ENCODE peak calls at places on chromosome 11, in eight cellular contexts. One of them, this sample, is unnamed.

GRCh38 chr11:2259466-2259830 is 10.9 kb downstream of the ASCL2 start:
- DNase-seq in AG09309: no peak
- DNase-seq in left ventricle myocardium inferior: no peak
- DNase-seq in osteocyte: peak
- DNase-seq in brain microvascular endothelial cell: no peak
- DNase-seq in lower leg skin: peak
- DNase-seq in type B pancreatic cell: no peak
- DNase-seq in fibroblast of the aortic adventitia: no peak
- DNase-seq in this sample: no peak

GRCh38 chr11:67054851-67055523 is 1.7 kb upstream of the RHOD start:
- DNase-seq in osteocyte: no peak
- DNase-seq in lower leg skin: peak
- DNase-seq in AG09309: peak
- DNase-seq in brain microvascular endothelial cell: peak
- DNase-seq in type B pancreatic cell: peak
- DNase-seq in left ventricle myocardium inferior: peak
- DNase-seq in fibroblast of the aortic adventitia: peak
- DNase-seq in this sample: no peak

GRCh38 chr11:40241524-40242037 is 1217.9 kb downstream of the LRRC4C start:
- DNase-seq in AG09309: no peak
- DNase-seq in left ventricle myocardium inferior: no peak
- DNase-seq in type B pancreatic cell: no peak
- DNase-seq in osteocyte: no peak
- DNase-seq in fibroblast of the aortic adventitia: no peak
- DNase-seq in lower leg skin: no peak
- DNase-seq in brain microvascular endothelial cell: no peak
- DNase-seq in this sample: no peak

GRCh38 chr11:15194671-15195415 is 80.1 kb downstream of the INSC start:
- DNase-seq in lower leg skin: no peak
- DNase-seq in type B pancreatic cell: no peak
- DNase-seq in AG09309: no peak
- DNase-seq in brain microvascular endothelial cell: no peak
- DNase-seq in left ventricle myocardium inferior: no peak
- DNase-seq in osteocyte: no peak
- DNase-seq in fibroblast of the aortic adventitia: peak
- DNase-seq in this sample: no peak

GRCh38 chr11:34427171-34427805 is 11.4 kb upstream of the CAT start:
- DNase-seq in osteocyte: no peak
- DNase-seq in left ventricle myocardium inferior: no peak
- DNase-seq in lower leg skin: no peak
- DNase-seq in fibroblast of the aortic adventitia: peak
- DNase-seq in AG09309: peak
- DNase-seq in brain microvascular endothelial cell: peak
- DNase-seq in type B pancreatic cell: no peak
- DNase-seq in this sample: no peak

GRCh38 chr11:16899708-16900107 is 114.5 kb downstream of the PLEKHA7 start:
- DNase-seq in osteocyte: no peak
- DNase-seq in lower leg skin: no peak
- DNase-seq in fibroblast of the aortic adventitia: no peak
- DNase-seq in type B pancreatic cell: no peak
- DNase-seq in left ventricle myocardium inferior: no peak
- DNase-seq in brain microvascular endothelial cell: no peak
- DNase-seq in AG09309: no peak
- DNase-seq in this sample: no peak

GRCh38 chr11:14980854-14981253 is 8.7 kb upstream of the CALCA start:
- DNase-seq in osteocyte: no peak
- DNase-seq in brain microvascular endothelial cell: peak
- DNase-seq in left ventricle myocardium inferior: no peak
- DNase-seq in lower leg skin: no peak
- DNase-seq in fibroblast of the aortic adventitia: peak
- DNase-seq in AG09309: peak
- DNase-seq in type B pancreatic cell: no peak
- DNase-seq in this sample: no peak

GRCh38 chr11:107957109-107957588 is 28.9 kb downstream of the RAB39A start:
- DNase-seq in type B pancreatic cell: no peak
- DNase-seq in fibroblast of the aortic adventitia: peak
- DNase-seq in left ventricle myocardium inferior: no peak
- DNase-seq in lower leg skin: peak
- DNase-seq in brain microvascular endothelial cell: no peak
- DNase-seq in AG09309: peak
- DNase-seq in osteocyte: no peak
- DNase-seq in this sample: no peak

GRCh38 chr11:72483412-72484186 is 49.3 kb upstream of the CLPB start:
- DNase-seq in AG09309: no peak
- DNase-seq in fibroblast of the aortic adventitia: peak
- DNase-seq in osteocyte: no peak
- DNase-seq in left ventricle myocardium inferior: no peak
- DNase-seq in brain microvascular endothelial cell: peak
- DNase-seq in type B pancreatic cell: no peak
- DNase-seq in lower leg skin: no peak
- DNase-seq in this sample: no peak

GRCh38 chr11:4991066-4991465 is 3.6 kb upstream of the OR51L1 start:
- DNase-seq in left ventricle myocardium inferior: no peak
- DNase-seq in osteocyte: no peak
- DNase-seq in AG09309: no peak
- DNase-seq in brain microvascular endothelial cell: peak
- DNase-seq in lower leg skin: no peak
- DNase-seq in fibroblast of the aortic adventitia: no peak
- DNase-seq in type B pancreatic cell: no peak
- DNase-seq in this sample: no peak

GRCh38 chr11:79087238-79087956 is 353.4 kb downstream of the TENM4 start:
- DNase-seq in osteocyte: no peak
- DNase-seq in type B pancreatic cell: no peak
- DNase-seq in lower leg skin: no peak
- DNase-seq in AG09309: peak
- DNase-seq in fibroblast of the aortic adventitia: peak
- DNase-seq in brain microvascular endothelial cell: peak
- DNase-seq in left ventricle myocardium inferior: no peak
- DNase-seq in this sample: no peak

GRCh38 chr11:64692764-64693331 is 30.1 kb downstream of the NRXN2 start:
- DNase-seq in osteocyte: no peak
- DNase-seq in brain microvascular endothelial cell: no peak
- DNase-seq in lower leg skin: no peak
- DNase-seq in AG09309: no peak
- DNase-seq in fibroblast of the aortic adventitia: no peak
- DNase-seq in type B pancreatic cell: no peak
- DNase-seq in left ventricle myocardium inferior: no peak
- DNase-seq in this sample: no peak
- TF ChIP-seq CTCF in osteocyte: no peak
- TF ChIP-seq CTCF in brain microvascular endothelial cell: no peak
- TF ChIP-seq CTCF in lower leg skin: no peak
- TF ChIP-seq CTCF in AG09309: no peak
- TF ChIP-seq CTCF in fibroblast of the aortic adventitia: no peak
- TF ChIP-seq CTCF in type B pancreatic cell: no peak
- TF ChIP-seq CTCF in left ventricle myocardium inferior: no peak
- TF ChIP-seq CTCF in this sample: no peak

GRCh38 chr11:119479685-119480275 is 56.8 kb upstream of the THY1 start:
- DNase-seq in lower leg skin: peak
- DNase-seq in fibroblast of the aortic adventitia: peak
- DNase-seq in left ventricle myocardium inferior: no peak
- DNase-seq in brain microvascular endothelial cell: peak
- DNase-seq in type B pancreatic cell: peak
- DNase-seq in AG09309: no peak
- DNase-seq in osteocyte: peak
- DNase-seq in this sample: peak
- TF ChIP-seq CTCF in lower leg skin: no peak
- TF ChIP-seq CTCF in fibroblast of the aortic adventitia: peak
- TF ChIP-seq CTCF in left ventricle myocardium inferior: peak
- TF ChIP-seq CTCF in brain microvascular endothelial cell: peak
- TF ChIP-seq CTCF in type B pancreatic cell: peak
- TF ChIP-seq CTCF in AG09309: peak
- TF ChIP-seq CTCF in osteocyte: peak
- TF ChIP-seq CTCF in this sample: peak

GRCh38 chr11:36376888-36377758 is 81.0 kb downstream of the PRR5L start:
- DNase-seq in AG09309: no peak
- DNase-seq in brain microvascular endothelial cell: peak
- DNase-seq in fibroblast of the aortic adventitia: peak
- DNase-seq in osteocyte: peak
- DNase-seq in lower leg skin: peak
- DNase-seq in type B pancreatic cell: peak
- DNase-seq in left ventricle myocardium inferior: peak
- DNase-seq in this sample: peak

GRCh38 chr11:36375348-36376314 is 79.5 kb downstream of the PRR5L start:
- DNase-seq in brain microvascular endothelial cell: no peak
- DNase-seq in AG09309: no peak
- DNase-seq in type B pancreatic cell: no peak
- DNase-seq in fibroblast of the aortic adventitia: no peak
- DNase-seq in osteocyte: no peak
- DNase-seq in left ventricle myocardium inferior: no peak
- DNase-seq in lower leg skin: no peak
- DNase-seq in this sample: no peak

GRCh38 chr11:36376315-36376887 is 80.3 kb downstream of the PRR5L start:
- DNase-seq in osteocyte: no peak
- DNase-seq in AG09309: no peak
- DNase-seq in type B pancreatic cell: no peak
- DNase-seq in lower leg skin: no peak
- DNase-seq in fibroblast of the aortic adventitia: peak
- DNase-seq in left ventricle myocardium inferior: peak
- DNase-seq in brain microvascular endothelial cell: no peak
- DNase-seq in this sample: no peak

GRCh38 chr11:36379653-36380052 is 83.6 kb downstream of the PRR5L start:
- DNase-seq in brain microvascular endothelial cell: no peak
- DNase-seq in lower leg skin: no peak
- DNase-seq in fibroblast of the aortic adventitia: no peak
- DNase-seq in osteocyte: no peak
- DNase-seq in type B pancreatic cell: no peak
- DNase-seq in AG09309: no peak
- DNase-seq in left ventricle myocardium inferior: no peak
- DNase-seq in this sample: no peak

GRCh38 chr11:36377759-36378553 is 81.9 kb downstream of the PRR5L start:
- DNase-seq in type B pancreatic cell: no peak
- DNase-seq in AG09309: no peak
- DNase-seq in lower leg skin: no peak
- DNase-seq in brain microvascular endothelial cell: no peak
- DNase-seq in fibroblast of the aortic adventitia: no peak
- DNase-seq in osteocyte: no peak
- DNase-seq in left ventricle myocardium inferior: no peak
- DNase-seq in this sample: no peak
- TF ChIP-seq CTCF in type B pancreatic cell: no peak
- TF ChIP-seq CTCF in AG09309: no peak
- TF ChIP-seq CTCF in lower leg skin: no peak
- TF ChIP-seq CTCF in brain microvascular endothelial cell: no peak
- TF ChIP-seq CTCF in fibroblast of the aortic adventitia: no peak
- TF ChIP-seq CTCF in osteocyte: no peak
- TF ChIP-seq CTCF in left ventricle myocardium inferior: no peak
- TF ChIP-seq CTCF in this sample: no peak

GRCh38 chr11:103297900-103298299 is 188.7 kb downstream of the DYNC2H1 start:
- DNase-seq in lower leg skin: no peak
- DNase-seq in type B pancreatic cell: no peak
- DNase-seq in fibroblast of the aortic adventitia: no peak
- DNase-seq in left ventricle myocardium inferior: no peak
- DNase-seq in AG09309: no peak
- DNase-seq in brain microvascular endothelial cell: no peak
- DNase-seq in osteocyte: no peak
- DNase-seq in this sample: no peak
- TF ChIP-seq CTCF in lower leg skin: no peak
- TF ChIP-seq CTCF in type B pancreatic cell: no peak
- TF ChIP-seq CTCF in fibroblast of the aortic adventitia: no peak
- TF ChIP-seq CTCF in left ventricle myocardium inferior: no peak
- TF ChIP-seq CTCF in AG09309: no peak
- TF ChIP-seq CTCF in brain microvascular endothelial cell: no peak
- TF ChIP-seq CTCF in osteocyte: no peak
- TF ChIP-seq CTCF in this sample: no peak

GRCh38 chr11:43933226-43933607 is 9.2 kb upstream of the C11orf96 start:
- DNase-seq in left ventricle myocardium inferior: no peak
- DNase-seq in AG09309: no peak
- DNase-seq in fibroblast of the aortic adventitia: no peak
- DNase-seq in osteocyte: no peak
- DNase-seq in type B pancreatic cell: no peak
- DNase-seq in lower leg skin: peak
- DNase-seq in brain microvascular endothelial cell: no peak
- DNase-seq in this sample: no peak

GRCh38 chr11:43930868-43931716 is 11.3 kb upstream of the C11orf96 start:
- DNase-seq in AG09309: no peak
- DNase-seq in brain microvascular endothelial cell: no peak
- DNase-seq in osteocyte: no peak
- DNase-seq in fibroblast of the aortic adventitia: no peak
- DNase-seq in left ventricle myocardium inferior: no peak
- DNase-seq in lower leg skin: peak
- DNase-seq in type B pancreatic cell: no peak
- DNase-seq in this sample: no peak

GRCh38 chr11:43934359-43935130 is 7.9 kb upstream of the C11orf96 start:
- DNase-seq in brain microvascular endothelial cell: no peak
- DNase-seq in lower leg skin: peak
- DNase-seq in osteocyte: no peak
- DNase-seq in AG09309: no peak
- DNase-seq in fibroblast of the aortic adventitia: no peak
- DNase-seq in type B pancreatic cell: no peak
- DNase-seq in left ventricle myocardium inferior: no peak
- DNase-seq in this sample: no peak

GRCh38 chr11:43933608-43934358 is 8.7 kb upstream of the C11orf96 start:
- DNase-seq in type B pancreatic cell: no peak
- DNase-seq in left ventricle myocardium inferior: no peak
- DNase-seq in lower leg skin: peak
- DNase-seq in osteocyte: no peak
- DNase-seq in fibroblast of the aortic adventitia: peak
- DNase-seq in brain microvascular endothelial cell: peak
- DNase-seq in AG09309: no peak
- DNase-seq in this sample: no peak

DNA sequence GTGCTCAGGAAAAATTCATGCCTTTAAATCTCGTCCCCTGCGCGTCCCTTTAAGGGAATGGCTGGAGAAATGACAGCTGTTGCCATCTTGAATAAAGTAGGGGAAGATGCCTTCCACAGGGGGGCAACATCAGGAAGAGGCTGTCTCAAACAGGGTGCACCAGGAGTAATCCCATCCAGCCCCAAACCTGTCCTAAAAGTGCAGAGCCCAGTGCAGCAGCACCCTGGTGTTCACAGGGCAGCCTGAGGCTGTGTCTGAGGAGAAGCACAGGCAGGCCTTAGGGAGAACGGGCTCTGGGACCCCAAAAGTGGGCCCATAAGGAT is 10.8 kb upstream of the C11orf96 start:
- DNase-seq in type B pancreatic cell: no peak
- DNase-seq in brain microvascular endothelial cell: no peak
- DNase-seq in AG09309: no peak
- DNase-seq in lower leg skin: peak
- DNase-seq in left ventricle myocardium inferior: no peak
- DNase-seq in fibroblast of the aortic adventitia: no peak
- DNase-seq in osteocyte: no peak
- DNase-seq in this sample: no peak
- TF ChIP-seq CTCF in type B pancreatic cell: peak
- TF ChIP-seq CTCF in brain microvascular endothelial cell: no peak
- TF ChIP-seq CTCF in AG09309: no peak
- TF ChIP-seq CTCF in lower leg skin: no peak
- TF ChIP-seq CTCF in left ventricle myocardium inferior: no peak
- TF ChIP-seq CTCF in fibroblast of the aortic adventitia: peak
- TF ChIP-seq CTCF in osteocyte: no peak
- TF ChIP-seq CTCF in this sample: no peak

DNA sequence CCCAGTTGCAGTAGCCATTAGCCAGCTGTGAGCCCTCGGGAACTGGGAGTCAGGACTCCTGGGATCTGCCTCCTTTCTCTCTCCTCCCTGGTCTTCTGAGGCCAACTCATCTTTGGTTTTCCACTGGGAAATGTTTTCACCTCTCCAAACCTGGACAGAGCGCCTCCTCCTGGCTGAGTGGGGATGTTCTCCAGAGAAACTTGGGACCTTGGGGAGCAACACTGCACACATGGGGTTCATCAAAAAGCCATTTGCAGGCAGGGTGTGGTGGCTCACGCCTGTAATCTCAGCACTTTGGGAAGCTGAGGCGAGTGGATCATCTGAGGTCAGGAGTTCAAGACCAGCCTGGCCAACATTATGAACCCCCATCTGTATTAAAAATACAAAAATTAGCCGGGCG is 145.4 kb downstream of the NECTIN1 start:
- DNase-seq in type B pancreatic cell: no peak
- DNase-seq in brain microvascular endothelial cell: no peak
- DNase-seq in left ventricle myocardium inferior: no peak
- DNase-seq in lower leg skin: peak
- DNase-seq in osteocyte: no peak
- DNase-seq in fibroblast of the aortic adventitia: no peak
- DNase-seq in AG09309: no peak
- DNase-seq in this sample: no peak
- TF ChIP-seq CTCF in type B pancreatic cell: peak
- TF ChIP-seq CTCF in brain microvascular endothelial cell: peak
- TF ChIP-seq CTCF in left ventricle myocardium inferior: no peak
- TF ChIP-seq CTCF in lower leg skin: no peak
- TF ChIP-seq CTCF in osteocyte: no peak
- TF ChIP-seq CTCF in fibroblast of the aortic adventitia: peak
- TF ChIP-seq CTCF in AG09309: no peak
- TF ChIP-seq CTCF in this sample: peak

This sample was measured in mesothelial cell of epicardium.